ENCODE peak calls at places on chromosomes 7 and 10, in four cellular contexts. One of them, this sample, is unnamed.

GRCh38 chr7:138077809-138078208 is 1.6 kb downstream of the AKR1D1 start:
- DNase-seq in cardiac fibroblast: no peak
- DNase-seq in colonic mucosa: no peak
- DNase-seq in activated T-cell treated with anti-CD3 and anti-CD28 coated beads, Interleukin-2, amount 50 U/mL, for 48 hours: no peak
- DNase-seq in this sample: no peak

GRCh38 chr7:30322656-30323355 is 38.4 kb downstream of the ZNRF2 start:
- DNase-seq in activated T-cell treated with anti-CD3 and anti-CD28 coated beads, Interleukin-2, amount 50 U/mL, for 48 hours: no peak
- DNase-seq in colonic mucosa: no peak
- DNase-seq in cardiac fibroblast: no peak
- DNase-seq in this sample: no peak

GRCh38 chr10:34522542-34522941 is 292.6 kb downstream of the PARD3 start:
- DNase-seq in activated T-cell treated with anti-CD3 and anti-CD28 coated beads, Interleukin-2, amount 50 U/mL, for 48 hours: no peak
- DNase-seq in colonic mucosa: no peak
- DNase-seq in cardiac fibroblast: peak
- DNase-seq in this sample: no peak

GRCh38 chr7:50564630-50565558 is at the start of gene DDC:
- DNase-seq in colonic mucosa: peak
- DNase-seq in cardiac fibroblast: no peak
- DNase-seq in activated T-cell treated with anti-CD3 and anti-CD28 coated beads, Interleukin-2, amount 50 U/mL, for 48 hours: no peak
- DNase-seq in this sample: no peak

GRCh38 chr10:133158437-133158755 is 1.6 kb upstream of the KNDC1 start:
- DNase-seq in activated T-cell treated with anti-CD3 and anti-CD28 coated beads, Interleukin-2, amount 50 U/mL, for 48 hours: no peak
- DNase-seq in colonic mucosa: no peak
- DNase-seq in cardiac fibroblast: no peak
- DNase-seq in this sample: no peak

GRCh38 chr7:141915565-141915964 is 634 bp upstream of the OR9A4 start:
- DNase-seq in colonic mucosa: peak
- DNase-seq in cardiac fibroblast: no peak
- DNase-seq in activated T-cell treated with anti-CD3 and anti-CD28 coated beads, Interleukin-2, amount 50 U/mL, for 48 hours: no peak
- DNase-seq in this sample: no peak

GRCh38 chr7:99201027-99201426 is 6.9 kb downstream of the KPNA7 start:
- DNase-seq in cardiac fibroblast: peak
- DNase-seq in activated T-cell treated with anti-CD3 and anti-CD28 coated beads, Interleukin-2, amount 50 U/mL, for 48 hours: no peak
- DNase-seq in colonic mucosa: no peak
- DNase-seq in this sample: no peak

GRCh38 chr7:84100866-84101265 is 93.7 kb downstream of the SEMA3A start:
- DNase-seq in cardiac fibroblast: peak
- DNase-seq in activated T-cell treated with anti-CD3 and anti-CD28 coated beads, Interleukin-2, amount 50 U/mL, for 48 hours: no peak
- DNase-seq in colonic mucosa: no peak
- DNase-seq in this sample: no peak

GRCh38 chr7:131745645-131746248 is 189.3 kb upstream of the PODXL start:
- DNase-seq in activated T-cell treated with anti-CD3 and anti-CD28 coated beads, Interleukin-2, amount 50 U/mL, for 48 hours: no peak
- DNase-seq in cardiac fibroblast: peak
- DNase-seq in colonic mucosa: no peak
- DNase-seq in this sample: peak

GRCh38 chr10:14532473-14533251 is 201.9 kb upstream of the FRMD4A start:
- DNase-seq in colonic mucosa: peak
- DNase-seq in activated T-cell treated with anti-CD3 and anti-CD28 coated beads, Interleukin-2, amount 50 U/mL, for 48 hours: no peak
- DNase-seq in cardiac fibroblast: no peak
- DNase-seq in this sample: no peak

GRCh38 chr7:37541810-37542443 is 93.3 kb upstream of the ELMO1 start:
- DNase-seq in cardiac fibroblast: no peak
- DNase-seq in colonic mucosa: no peak
- DNase-seq in activated T-cell treated with anti-CD3 and anti-CD28 coated beads, Interleukin-2, amount 50 U/mL, for 48 hours: no peak
- DNase-seq in this sample: no peak

GRCh38 chr10:49550563-49550962 is 11.6 kb upstream of the ERCC6 start:
- DNase-seq in colonic mucosa: no peak
- DNase-seq in cardiac fibroblast: peak
- DNase-seq in activated T-cell treated with anti-CD3 and anti-CD28 coated beads, Interleukin-2, amount 50 U/mL, for 48 hours: no peak
- DNase-seq in this sample: no peak

GRCh38 chr7:79702116-79702515 is 248.6 kb upstream of the MAGI2 start:
- DNase-seq in cardiac fibroblast: no peak
- DNase-seq in activated T-cell treated with anti-CD3 and anti-CD28 coated beads, Interleukin-2, amount 50 U/mL, for 48 hours: no peak
- DNase-seq in colonic mucosa: no peak
- DNase-seq in this sample: no peak

GRCh38 chr7:122100021-122100420 is 44.0 kb downstream of the AASS start:
- DNase-seq in cardiac fibroblast: peak
- DNase-seq in colonic mucosa: no peak
- DNase-seq in activated T-cell treated with anti-CD3 and anti-CD28 coated beads, Interleukin-2, amount 50 U/mL, for 48 hours: no peak
- DNase-seq in this sample: no peak

GRCh38 chr7:146116452-146117219 is at the start of gene CNTNAP2:
- DNase-seq in cardiac fibroblast: peak
- DNase-seq in colonic mucosa: no peak
- DNase-seq in activated T-cell treated with anti-CD3 and anti-CD28 coated beads, Interleukin-2, amount 50 U/mL, for 48 hours: no peak
- DNase-seq in this sample: no peak